ENCODE peak calls at places on chromosomes 3 and 15, in eight cellular contexts. Q, H, E, N, F, V, Z and R are unnamed samples.

GRCh38 chr15:39040861-39041260 is 476.2 kb upstream of the RASGRP1 start:
- ATAC-seq in Q (no peak), N (no peak), Z (no peak), V (no peak), F (no peak), H (no peak), E (no peak), R (no peak)

GRCh38 chr3:172537521-172538158 is 14.4 kb upstream of the TNFSF10 start:
- ATAC-seq in F (no peak), Z (no peak), V (peak), E (no peak), H (no peak), Q (peak), N (no peak), R (no peak)

GRCh38 chr3:109098245-109098644 is 19.7 kb downstream of the MORC1 start:
- ATAC-seq in Q (peak), E (no peak), N (peak), V (no peak), H (peak), F (peak), Z (no peak), R (no peak)

GRCh38 chr3:144363856-144364255 is 392.2 kb downstream of the DIPK2A start:
- ATAC-seq in Z (no peak), V (no peak), Q (no peak), E (no peak), H (no peak), F (no peak), N (no peak), R (no peak)

GRCh38 chr3:126126292-126126691 is 42.4 kb upstream of the SLC41A3 start:
- ATAC-seq in E (no peak), H (no peak), V (no peak), N (no peak), F (no peak), Z (no peak), Q (no peak), R (no peak)

GRCh38 chr3:16114381-16114916 is 60.0 kb upstream of the GALNT15 start:
- ATAC-seq in V (no peak), F (no peak), Q (no peak), N (no peak), E (no peak), H (no peak), Z (peak), R (peak)

GRCh38 chr3:10936686-10937085 is 55.9 kb upstream of the SLC6A1 start:
- ATAC-seq in H (no peak), Z (no peak), E (no peak), Q (no peak), V (no peak), N (no peak), F (no peak), R (no peak)

GRCh38 chr3:86087160-86087871 is 903.6 kb downstream of the VGLL3 start:
- ATAC-seq in E (no peak), Z (no peak), H (no peak), V (no peak), N (no peak), F (no peak), Q (no peak), R (no peak)

GRCh38 chr3:46715507-46716175 is 2.0 kb downstream of the PRSS50 start:
- ATAC-seq in Z (no peak), F (no peak), Q (no peak), E (no peak), V (no peak), H (no peak), N (no peak), R (no peak)

GRCh38 chr15:32966512-32966911 is 228.0 kb downstream of the FMN1 start:
- ATAC-seq in Q (no peak), V (no peak), H (no peak), F (no peak), E (no peak), Z (no peak), N (peak), R (no peak)

GRCh38 chr3:71641669-71642068 is 58.1 kb upstream of the FOXP1 start:
- ATAC-seq in Q (peak), V (peak), H (peak), Z (no peak), E (no peak), N (no peak), F (no peak), R (no peak)

GRCh38 chr3:87793322-87793877 is 265.4 kb downstream of the CGGBP1 start:
- ATAC-seq in Q (no peak), F (no peak), V (peak), N (no peak), Z (no peak), H (peak), E (no peak), R (no peak)

GRCh38 chr15:36232491-36232890 is 346.9 kb upstream of the CDIN1 start:
- ATAC-seq in V (no peak), H (no peak), Q (no peak), Z (no peak), E (no peak), N (no peak), F (no peak), R (no peak)

GRCh38 chr15:53978248-53978906 is at the start of gene UNC13C:
- ATAC-seq in F (peak), N (peak), E (peak), V (no peak), Z (peak), H (peak), Q (no peak), R (peak)